ENCODE peak calls at places on chromosomes 7 and 10, in four cellular contexts. R, E, S and Z are unnamed samples.

GRCh38 chr7:123682690-123683089 is 27.0 kb downstream of the LMOD2 start:
- DNase-seq in S (peak), R (peak), E (no peak), Z (no peak)

GRCh38 chr7:129949292-129950133 is 3.2 kb downstream of the UBE2H start:
- DNase-seq in R (peak), E (no peak), S (peak), Z (no peak)

GRCh38 chr7:14196555-14196954 is 207.1 kb upstream of the ETV1 start:
- DNase-seq in E (no peak), S (no peak), R (peak), Z (no peak)

GRCh38 chr10:546971-547590 is 142.4 kb downstream of the DIP2C start:
- DNase-seq in R (peak), S (peak), E (no peak), Z (no peak)

GRCh38 chr7:49174396-49174795 is 250.0 kb downstream of the CDC14C start:
- DNase-seq in R (no peak), E (no peak), S (no peak), Z (no peak)

GRCh38 chr7:26636808-26637207 is 227.6 kb downstream of the SKAP2 start:
- DNase-seq in S (no peak), E (peak), R (no peak), Z (no peak)

GRCh38 chr7:108124820-108125219 is 5.3 kb downstream of the LAMB4 start:
- DNase-seq in S (no peak), R (peak), E (no peak), Z (no peak)

GRCh38 chr7:149559711-149560110 is 62.1 kb upstream of the ZNF746 start:
- DNase-seq in R (peak), S (no peak), E (no peak), Z (no peak)

GRCh38 chr7:78260826-78261225 is 462.3 kb downstream of the PHTF2 start:
- DNase-seq in R (no peak), S (no peak), E (no peak), Z (no peak)

GRCh38 chr10:96288151-96288621 is 16.0 kb upstream of the DNTT start:
- DNase-seq in S (no peak), R (no peak), E (no peak), Z (no peak)

GRCh38 chr10:51895209-51895608 is 195.8 kb upstream of the CSTF2T start:
- DNase-seq in E (no peak), R (peak), S (no peak), Z (no peak)

GRCh38 chr10:132574783-132575319 is 37.3 kb downstream of the INPP5A start:
- DNase-seq in S (no peak), E (no peak), R (peak), Z (no peak)

GRCh38 chr10:124707546-124707945 is 36.6 kb downstream of the FAM53B start:
- DNase-seq in S (no peak), R (no peak), E (no peak), Z (no peak)
- TF ChIP-seq CTCF in S (no peak), R (no peak), E (no peak), Z (no peak)

DNA sequence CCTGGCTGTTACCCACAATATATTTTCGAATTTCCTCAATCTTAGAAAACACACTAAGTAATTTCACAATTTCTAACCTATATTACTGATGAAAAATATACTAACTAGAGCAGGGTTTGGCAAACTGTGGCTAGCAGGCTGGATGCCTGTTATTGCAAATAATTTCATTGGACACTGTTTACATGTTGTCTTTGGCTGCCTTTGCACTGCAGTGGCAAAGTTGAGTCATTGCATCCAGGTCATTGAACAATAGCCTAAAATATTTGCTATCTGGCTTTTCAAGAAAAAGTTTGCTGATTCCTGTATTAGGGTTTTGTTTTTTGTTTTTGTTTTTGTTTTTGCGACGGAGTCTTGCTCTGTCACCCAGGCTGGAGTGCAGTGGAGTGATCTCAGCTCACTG is 47.2 kb downstream of the KIF11 start:
- DNase-seq in S (no peak), E (no peak), R (peak), Z (no peak)
- TF ChIP-seq CTCF in S (no peak), E (no peak), R (no peak), Z (no peak)

GRCh38 chr7:21429021-21429420 is 1.1 kb downstream of the SP4 start:
- DNase-seq in R (no peak), S (no peak), E (no peak), Z (no peak)

GRCh38 chr7:21426286-21426957 is 1.5 kb upstream of the SP4 start:
- DNase-seq in E (no peak), R (peak), S (no peak), Z (no peak)

GRCh38 chr7:21428642-21428941 is 709 bp downstream of the SP4 start:
- DNase-seq in E (no peak), S (no peak), R (no peak), Z (no peak)

GRCh38 chr7:21427861-21428641 is at the start of gene SP4:
- DNase-seq in E (peak), S (peak), R (peak), Z (peak)

DNA sequence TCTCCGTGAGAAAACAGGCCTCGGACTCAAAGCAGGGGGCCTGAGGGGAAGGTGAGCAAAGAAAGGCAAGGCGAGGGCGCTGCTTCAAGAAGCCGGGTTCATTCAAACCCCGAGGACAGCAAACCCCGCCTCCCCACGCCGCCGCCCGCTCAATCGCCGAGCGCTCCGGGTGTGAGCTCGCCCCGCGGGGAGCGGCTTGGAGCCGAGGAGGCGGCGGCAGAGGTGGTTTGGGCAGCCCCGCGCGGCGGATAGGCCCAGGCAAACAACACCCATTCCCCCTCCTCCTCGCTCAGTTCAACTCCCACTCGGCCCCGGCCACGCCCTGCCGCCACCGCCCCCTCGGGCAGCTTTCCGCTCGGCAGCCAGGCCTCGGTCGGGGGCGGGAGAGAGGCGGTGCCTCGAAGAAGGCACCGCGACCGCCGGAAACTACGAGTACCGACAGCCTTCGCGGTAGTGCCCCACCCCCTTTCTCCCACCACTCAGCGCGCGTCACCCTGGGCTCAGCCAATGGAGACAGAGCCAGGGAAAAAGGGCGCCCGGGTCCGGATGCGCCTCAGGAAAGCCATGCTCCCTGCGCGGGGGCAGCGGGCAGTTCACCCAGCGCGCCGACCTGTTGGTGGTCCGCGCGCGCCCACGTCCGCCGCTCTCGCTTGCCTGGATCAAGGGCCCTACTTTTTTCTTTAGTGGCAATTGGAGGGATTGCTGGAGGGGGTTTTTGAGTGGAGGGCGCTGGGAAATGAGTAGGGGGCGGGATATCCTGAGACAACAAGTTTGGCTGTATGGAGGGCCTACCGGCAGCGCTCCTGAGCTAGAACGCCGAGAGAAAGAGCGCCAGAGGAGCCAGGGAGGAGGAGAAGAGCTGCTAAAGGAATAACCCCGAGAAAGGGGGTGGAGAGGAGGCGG is 674 bp upstream of the SP4 start:
- DNase-seq in R (peak), S (peak), E (peak), Z (peak)
- TF ChIP-seq CTCF in R (no peak), S (peak), E (peak), Z (no peak)

DNA sequence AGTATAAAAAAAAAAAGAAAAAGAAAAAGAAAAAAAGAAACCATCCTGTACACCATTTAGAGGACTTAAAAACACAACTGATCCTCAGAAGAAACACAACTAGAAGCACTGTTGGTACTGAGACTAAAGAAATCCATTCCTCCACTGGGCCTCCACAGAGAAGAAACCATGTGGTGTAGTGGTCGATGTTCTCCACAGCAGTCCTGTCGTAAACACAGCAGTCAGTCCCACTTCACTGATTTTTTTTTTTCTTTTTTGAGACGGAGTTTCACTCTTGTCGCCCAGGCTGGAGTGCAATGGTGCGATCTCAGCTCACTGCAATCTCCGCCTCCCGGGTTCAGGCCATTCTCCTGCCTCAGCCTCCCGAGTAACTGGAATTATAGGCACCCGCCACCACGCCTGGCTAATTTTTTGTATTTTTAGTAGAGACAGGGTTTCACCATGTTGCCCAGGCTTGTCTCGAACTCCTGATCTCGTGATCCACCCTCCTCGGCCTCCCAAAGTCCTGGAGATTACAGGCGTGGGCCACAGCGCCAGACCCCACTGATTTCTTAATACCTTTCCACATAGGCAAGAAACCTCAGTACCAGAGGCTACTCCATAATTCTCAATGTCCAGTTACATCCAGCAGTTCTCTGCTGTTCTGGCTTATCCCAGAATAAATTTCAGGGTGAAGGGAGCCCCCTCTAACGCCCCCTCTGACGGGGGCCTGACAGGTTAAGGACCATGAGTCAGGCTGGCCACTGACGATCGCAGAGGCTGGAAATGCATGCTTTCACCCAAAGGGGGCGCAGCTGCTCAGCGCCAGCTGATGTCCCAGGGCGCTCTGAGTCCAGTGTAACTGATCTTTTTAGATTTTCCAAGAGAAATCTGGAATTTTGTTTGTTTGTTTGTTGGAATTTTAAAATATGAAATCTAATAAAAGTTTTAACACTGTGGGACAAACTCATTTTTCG is 24.8 kb upstream of the FFAR4 start:
- DNase-seq in S (no peak), R (peak), E (no peak), Z (no peak)
- TF ChIP-seq CTCF in S (peak), R (peak), E (peak), Z (peak)

GRCh38 chr10:126849646-126850045 is 55.6 kb upstream of the DOCK1 start:
- DNase-seq in S (no peak), R (no peak), E (peak), Z (no peak)

GRCh38 chr10:126847666-126848065 is 57.6 kb upstream of the DOCK1 start:
- DNase-seq in S (no peak), R (no peak), E (peak), Z (no peak)

GRCh38 chr10:126846469-126846868 is 58.8 kb upstream of the DOCK1 start:
- DNase-seq in R (no peak), S (no peak), E (peak), Z (no peak)

GRCh38 chr10:126844406-126844805 is 60.8 kb upstream of the DOCK1 start:
- DNase-seq in S (no peak), E (peak), R (peak), Z (no peak)

GRCh38 chr10:126846959-126847358 is 58.3 kb upstream of the DOCK1 start:
- DNase-seq in R (no peak), E (no peak), S (no peak), Z (no peak)
- TF ChIP-seq CTCF in R (peak), E (no peak), S (no peak), Z (no peak)